ENCODE peak calls at places on chromosomes 3 and 15, in seven cellular contexts. C is left lobe of liver; F is stimulated activated naive CD8-positive, alpha-beta T cell treated with anti-CD3 and anti-CD28 coated beads, Interleukin-15, Interleukin-2, amounts not matched to agents 100 U/mL and 50 U/mL, for 24 hours; Q is upper lobe of left lung; E is GM13976; R is HTR-8/SVneo; X is neural progenitor cell. S is an unnamed sample.

GRCh38 chr3:177960014-177960413 is 576.2 kb upstream of the KCNMB2 start:
- DNase-seq in R (no peak), F (no peak), Q (no peak), C (no peak), X (no peak), E (no peak), S (no peak)

GRCh38 chr15:60682115-60682514 is 203.2 kb upstream of the ICE2 start:
- DNase-seq in R (no peak), E (no peak), F (no peak), C (no peak), X (no peak), Q (no peak), S (no peak)

GRCh38 chr3:85313380-85313779 is 354.6 kb downstream of the CADM2 start:
- DNase-seq in C (no peak), E (no peak), Q (no peak), X (no peak), R (no peak), F (no peak), S (no peak)

GRCh38 chr15:97902140-97902780 is 58.2 kb upstream of the ARRDC4 start:
- DNase-seq in E (no peak), C (no peak), Q (no peak), F (no peak), X (no peak), R (no peak), S (no peak)

GRCh38 chr3:196979545-196979944 is 10.9 kb upstream of the PIGZ start:
- DNase-seq in E (no peak), R (no peak), Q (no peak), C (no peak), X (no peak), F (no peak), S (peak; percentile 73)

GRCh38 chr3:28765194-28765593 is 416.6 kb upstream of the AZI2 start:
- DNase-seq in Q (no peak), X (no peak), C (no peak), F (no peak), E (no peak), R (no peak), S (no peak)

GRCh38 chr3:25725810-25726209 is 57.4 kb downstream of the NGLY1 start:
- DNase-seq in E (no peak), R (no peak), F (no peak), X (no peak), Q (no peak), C (no peak), S (no peak)

GRCh38 chr3:37712918-37713819 is 148.5 kb upstream of the CTDSPL start:
- DNase-seq in R (peak; percentile 27), E (no peak), F (no peak), X (peak; percentile 32), C (no peak), Q (no peak), S (no peak)

GRCh38 chr3:43691120-43692002 is 623 bp downstream of the ABHD5 start:
- DNase-seq in X (peak; percentile 80), R (peak; percentile 45), E (peak; percentile 61), Q (peak; percentile 90), C (peak; percentile 81), F (peak; percentile 58), S (peak; percentile 78)

GRCh38 chr15:90956551-90957104 is 1.9 kb downstream of the RCCD1 start:
- DNase-seq in F (peak; percentile 85), X (peak; percentile 92), E (peak; percentile 87), C (peak; percentile 71), R (peak; percentile 92), Q (peak; percentile 80), S (peak; percentile 94)

GRCh38 chr3:121096968-121097367 is 189.0 kb downstream of the STXBP5L start:
- DNase-seq in E (no peak), X (peak; percentile 12), R (no peak), C (no peak), F (no peak), Q (no peak), S (no peak)

GRCh38 chr3:155377861-155378260 is 84.4 kb upstream of the STRIT1 start:
- DNase-seq in C (no peak), E (no peak), Q (no peak), F (no peak), X (no peak), R (no peak), S (no peak)

S was measured in aorta.